ENCODE peak calls at places on chromosome 20, in four cellular contexts. One of them, this sample, is unnamed.

GRCh38 chr20:2256132-2256531 is 39.7 kb upstream of the TGM3 start:
- DNase-seq in HepG2: no peak
- DNase-seq in K562: no peak
- DNase-seq in GM12891: no peak
- DNase-seq in this sample: no peak

GRCh38 chr20:2379511-2380229 is 1.0 kb upstream of the TGM6 start:
- DNase-seq in HepG2: no peak
- DNase-seq in K562: no peak
- DNase-seq in GM12891: no peak
- DNase-seq in this sample: no peak

GRCh38 chr20:44384423-44385027 is 29.0 kb downstream of the HNF4A start:
- DNase-seq in HepG2: peak; percentile 78
- DNase-seq in K562: peak; percentile 66
- DNase-seq in GM12891: no peak
- DNase-seq in this sample: no peak

GRCh38 chr20:61846741-61847419 is 218.8 kb downstream of the TAF4 start:
- DNase-seq in HepG2: no peak
- DNase-seq in K562: no peak
- DNase-seq in GM12891: no peak
- DNase-seq in this sample: no peak

GRCh38 chr20:64080013-64080812 is at the start of gene OPRL1:
- DNase-seq in HepG2: no peak
- DNase-seq in K562: no peak
- DNase-seq in GM12891: peak; percentile 79
- DNase-seq in this sample: no peak

GRCh38 chr20:20373046-20373706 is 5.3 kb downstream of the INSM1 start:
- DNase-seq in HepG2: no peak
- DNase-seq in K562: no peak
- DNase-seq in GM12891: no peak
- DNase-seq in this sample: no peak

GRCh38 chr20:14344746-14345145 is 7.3 kb upstream of the FLRT3 start:
- DNase-seq in HepG2: peak; percentile 10
- DNase-seq in K562: no peak
- DNase-seq in GM12891: no peak
- DNase-seq in this sample: no peak

GRCh38 chr20:18566892-18567738 is at the start of gene SMIM26:
- DNase-seq in HepG2: peak; percentile 96
- DNase-seq in K562: peak; percentile 86
- DNase-seq in GM12891: peak; percentile 83
- DNase-seq in this sample: peak; percentile 88

GRCh38 chr20:58160451-58161051 is 67.9 kb downstream of the ANKRD60 start:
- DNase-seq in HepG2: no peak
- DNase-seq in K562: no peak
- DNase-seq in GM12891: no peak
- DNase-seq in this sample: no peak

GRCh38 chr20:44701116-44701865 is 13.9 kb upstream of the CCN5 start:
- DNase-seq in HepG2: peak; percentile 41
- DNase-seq in K562: no peak
- DNase-seq in GM12891: no peak
- DNase-seq in this sample: no peak

GRCh38 chr20:54260116-54260515 is 52.2 kb downstream of the PFDN4 start:
- DNase-seq in HepG2: no peak
- DNase-seq in K562: no peak
- DNase-seq in GM12891: no peak
- DNase-seq in this sample: no peak

GRCh38 chr20:12966468-12967085 is 42.2 kb upstream of the SPTLC3 start:
- DNase-seq in HepG2: peak; percentile 65
- DNase-seq in K562: no peak
- DNase-seq in GM12891: no peak
- DNase-seq in this sample: no peak

DNA sequence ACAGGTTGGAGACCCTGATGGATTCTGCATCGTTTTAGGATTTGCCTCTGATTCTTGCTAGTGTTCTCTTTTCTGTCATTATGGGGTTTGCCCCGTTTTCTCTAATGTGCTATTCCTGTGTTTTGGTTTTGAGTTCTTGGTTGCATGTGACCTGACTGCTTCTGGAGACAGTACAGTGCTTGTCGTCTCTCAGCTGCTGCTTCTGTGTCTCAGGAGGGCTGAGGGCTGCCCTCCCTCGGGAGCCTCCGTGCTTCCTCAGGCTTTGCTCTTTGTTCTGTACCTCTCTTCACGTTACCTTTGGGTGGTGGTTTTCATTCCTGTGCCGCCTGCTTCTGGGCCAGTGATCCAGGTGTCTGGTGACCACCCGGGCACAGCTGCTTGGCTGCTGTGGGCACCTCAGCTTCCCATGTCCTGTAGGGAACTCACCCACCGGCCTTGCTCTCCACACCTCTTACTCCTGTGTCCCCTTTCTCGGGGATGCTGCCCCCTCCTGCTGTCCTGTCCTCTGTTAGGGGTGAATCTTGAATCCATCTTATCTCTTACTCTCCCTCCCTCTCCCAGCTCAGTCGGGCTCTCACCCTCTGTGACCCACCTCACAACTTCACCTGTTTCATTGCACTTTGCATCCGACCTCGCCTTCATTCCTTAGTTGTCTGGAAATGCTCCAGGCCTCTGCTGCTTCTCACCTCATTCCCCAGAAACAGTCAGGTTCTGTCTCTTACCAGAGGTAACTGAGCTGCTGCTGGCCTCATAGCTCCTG is 33.2 kb downstream of the PANK2 start:
- DNase-seq in HepG2: no peak
- DNase-seq in K562: no peak
- DNase-seq in GM12891: no peak
- DNase-seq in this sample: no peak
- TF ChIP-seq TAF1 in HepG2: no peak
- TF ChIP-seq TAF1 in K562: no peak
- TF ChIP-seq TAF1 in GM12891: no peak
- TF ChIP-seq TAF1 in this sample: no peak

DNA sequence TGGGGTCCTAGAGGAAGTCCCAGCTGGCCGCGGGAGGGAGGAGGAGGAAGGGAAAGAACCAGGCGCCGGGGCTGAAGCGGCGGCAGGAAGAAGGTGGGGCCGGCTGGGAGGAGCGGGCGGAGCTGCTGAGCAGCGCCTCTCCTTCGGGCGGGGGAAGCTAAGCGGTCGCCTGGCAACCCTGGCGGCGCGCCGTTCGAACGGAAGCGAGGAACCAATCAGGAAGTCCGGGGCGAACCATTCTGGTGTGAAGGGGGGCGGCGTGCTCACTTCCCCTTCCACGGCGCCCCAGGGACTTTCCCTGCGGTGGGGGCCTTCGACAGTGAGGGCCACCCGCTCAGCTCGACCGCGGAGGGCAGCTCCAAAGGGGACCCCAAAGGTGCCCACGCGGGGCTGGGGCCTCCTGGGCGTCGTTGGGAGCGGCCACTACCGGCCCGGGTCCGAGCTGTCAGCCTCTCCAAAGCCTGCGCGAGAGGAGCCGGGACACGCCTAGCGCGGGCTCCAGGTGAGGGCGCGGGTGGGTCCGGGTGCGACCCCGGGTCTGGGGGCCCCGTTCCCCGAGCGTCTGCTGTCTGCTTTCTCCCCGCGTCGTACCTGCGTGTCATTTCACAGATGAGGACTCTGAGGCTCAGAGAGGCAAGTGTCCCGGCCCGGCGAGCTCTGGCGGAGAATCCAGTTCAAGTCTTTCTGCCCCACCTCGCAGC is at the start of gene FAM110A:
- DNase-seq in HepG2: peak; percentile 90
- DNase-seq in K562: peak; percentile 89
- DNase-seq in GM12891: peak; percentile 92
- DNase-seq in this sample: peak; percentile 89
- TF ChIP-seq POLR2A in HepG2: no peak
- TF ChIP-seq POLR2A in K562: peak; percentile 66
- TF ChIP-seq POLR2A in GM12891: no peak
- TF ChIP-seq POLR2A in this sample: peak; percentile 71

GRCh38 chr20:9036593-9036992 is 32.3 kb upstream of the PLCB4 start:
- DNase-seq in HepG2: no peak
- DNase-seq in K562: no peak
- DNase-seq in GM12891: no peak
- DNase-seq in this sample: no peak

GRCh38 chr20:9043364-9043763 is 25.5 kb upstream of the PLCB4 start:
- DNase-seq in HepG2: no peak
- DNase-seq in K562: no peak
- DNase-seq in GM12891: no peak
- DNase-seq in this sample: no peak

GRCh38 chr20:9040874-9041524 is 27.9 kb upstream of the PLCB4 start:
- DNase-seq in HepG2: no peak
- DNase-seq in K562: no peak
- DNase-seq in GM12891: no peak
- DNase-seq in this sample: no peak

GRCh38 chr20:9035129-9035528 is 33.8 kb upstream of the PLCB4 start:
- DNase-seq in HepG2: no peak
- DNase-seq in K562: no peak
- DNase-seq in GM12891: no peak
- DNase-seq in this sample: no peak

GRCh38 chr20:9038791-9039190 is 30.1 kb upstream of the PLCB4 start:
- DNase-seq in HepG2: no peak
- DNase-seq in K562: no peak
- DNase-seq in GM12891: no peak
- DNase-seq in this sample: no peak
- TF ChIP-seq TAF1 in HepG2: no peak
- TF ChIP-seq TAF1 in K562: no peak
- TF ChIP-seq TAF1 in GM12891: no peak
- TF ChIP-seq TAF1 in this sample: no peak

GRCh38 chr20:32743237-32744112 is at the start of gene COMMD7:
- DNase-seq in HepG2: peak; percentile 50
- DNase-seq in K562: peak; percentile 67
- DNase-seq in GM12891: peak; percentile 59
- DNase-seq in this sample: no peak
- TF ChIP-seq POLR2A in HepG2: peak; percentile 44
- TF ChIP-seq POLR2A in K562: no peak
- TF ChIP-seq POLR2A in GM12891: no peak
- TF ChIP-seq POLR2A in this sample: peak; percentile 59

GRCh38 chr20:5312518-5312917 is 4.2 kb downstream of the PROKR2 start:
- DNase-seq in HepG2: no peak
- DNase-seq in K562: no peak
- DNase-seq in GM12891: no peak
- DNase-seq in this sample: no peak

GRCh38 chr20:5313916-5314315 is 2.8 kb downstream of the PROKR2 start:
- DNase-seq in HepG2: no peak
- DNase-seq in K562: no peak
- DNase-seq in GM12891: no peak
- DNase-seq in this sample: no peak

GRCh38 chr20:5315807-5316187 is 957 bp downstream of the PROKR2 start:
- DNase-seq in HepG2: no peak
- DNase-seq in K562: no peak
- DNase-seq in GM12891: no peak
- DNase-seq in this sample: no peak

GRCh38 chr20:5316188-5317158 is at the start of gene PROKR2:
- DNase-seq in HepG2: no peak
- DNase-seq in K562: no peak
- DNase-seq in GM12891: no peak
- DNase-seq in this sample: no peak
- TF ChIP-seq TAF1 in HepG2: no peak
- TF ChIP-seq TAF1 in K562: no peak
- TF ChIP-seq TAF1 in GM12891: no peak
- TF ChIP-seq TAF1 in this sample: no peak

GRCh38 chr20:10501377-10501776 is 66.3 kb downstream of the SLX4IP start:
- DNase-seq in HepG2: no peak
- DNase-seq in K562: no peak
- DNase-seq in GM12891: no peak
- DNase-seq in this sample: no peak

GRCh38 chr20:10504893-10505292 is 69.8 kb downstream of the SLX4IP start:
- DNase-seq in HepG2: no peak
- DNase-seq in K562: no peak
- DNase-seq in GM12891: no peak
- DNase-seq in this sample: no peak

GRCh38 chr20:10505320-10506226 is 70.5 kb downstream of the SLX4IP start:
- DNase-seq in HepG2: no peak
- DNase-seq in K562: no peak
- DNase-seq in GM12891: no peak
- DNase-seq in this sample: no peak

GRCh38 chr20:10498196-10498595 is 63.1 kb downstream of the SLX4IP start:
- DNase-seq in HepG2: no peak
- DNase-seq in K562: no peak
- DNase-seq in GM12891: no peak
- DNase-seq in this sample: no peak

DNA sequence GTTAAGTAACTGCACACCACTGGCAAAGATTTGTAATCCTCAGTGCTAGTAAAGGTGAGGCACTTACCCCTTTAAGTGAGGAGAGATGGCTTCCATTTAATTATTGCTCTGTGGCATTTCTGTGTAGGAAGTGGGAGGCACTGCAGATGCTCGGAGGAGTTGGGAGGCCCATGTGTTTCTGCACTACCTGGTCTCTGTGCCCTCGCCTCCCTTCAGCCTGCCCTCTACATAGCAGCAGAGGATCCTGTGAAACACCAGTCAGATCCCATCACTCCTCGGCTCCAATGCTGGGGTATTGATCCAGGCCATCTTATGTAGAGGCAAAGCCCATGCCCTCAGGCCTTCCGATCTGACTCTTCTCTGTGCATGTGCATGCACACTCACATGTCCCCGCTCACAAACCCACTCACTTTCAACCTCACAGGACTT is 67.0 kb downstream of the SLX4IP start:
- DNase-seq in HepG2: no peak
- DNase-seq in K562: no peak
- DNase-seq in GM12891: no peak
- DNase-seq in this sample: no peak
- TF ChIP-seq POLR2A in HepG2: no peak
- TF ChIP-seq POLR2A in K562: no peak
- TF ChIP-seq POLR2A in GM12891: no peak
- TF ChIP-seq POLR2A in this sample: no peak

DNA sequence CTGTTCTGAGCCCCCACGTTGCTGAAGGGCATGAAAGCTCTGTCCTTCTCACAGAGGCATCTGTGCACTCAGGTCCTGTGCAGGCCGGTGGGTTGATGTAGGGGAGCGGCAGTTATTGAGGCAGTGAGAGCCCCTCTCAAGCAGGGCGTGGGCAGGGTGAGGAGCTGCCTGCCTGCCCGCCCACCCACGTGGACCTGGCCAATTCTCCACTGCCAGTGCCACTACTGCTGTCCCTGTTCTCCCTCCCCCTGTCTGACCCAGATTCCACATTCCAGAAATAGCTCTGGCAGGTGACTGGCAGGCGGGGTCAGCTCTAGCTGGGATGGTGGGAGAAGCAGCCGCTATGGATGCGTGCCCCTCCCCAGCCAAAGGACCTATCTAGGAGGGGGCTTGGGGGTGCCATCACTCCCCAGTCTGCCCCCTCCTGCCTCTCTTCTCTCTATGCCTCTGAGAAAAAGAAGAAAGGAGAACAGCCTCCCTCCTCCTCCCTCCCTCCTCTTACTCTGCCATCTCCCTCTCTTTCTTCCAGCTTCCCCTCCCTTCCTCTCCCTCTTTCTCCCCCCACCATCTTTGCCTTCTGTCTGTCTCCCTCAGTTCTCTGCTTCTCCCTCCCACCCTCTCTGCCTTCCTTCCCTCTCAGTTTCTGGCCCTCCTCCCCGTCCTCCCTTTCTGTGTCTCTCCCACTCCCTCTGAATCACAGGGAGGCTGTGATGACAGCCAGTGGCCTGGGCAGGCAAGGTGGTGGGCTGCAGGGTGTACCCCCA is 86.5 kb upstream of the MYL9 start:
- DNase-seq in HepG2: peak; percentile 68
- DNase-seq in K562: no peak
- DNase-seq in GM12891: no peak
- DNase-seq in this sample: no peak
- TF ChIP-seq TAF1 in HepG2: no peak
- TF ChIP-seq TAF1 in K562: no peak
- TF ChIP-seq TAF1 in GM12891: no peak
- TF ChIP-seq TAF1 in this sample: no peak